ENCODE peak calls at places on chromosomes 5 and 9, in eight cellular contexts. S, Q, N, M, Z, V, I and K are unnamed samples.

GRCh38 chr5:124824637-124825158 is 78.3 kb upstream of the ZNF608 start:
- DNase-seq in S (peak), Q (no peak), N (no peak), M (no peak), Z (peak), V (peak), I (no peak), K (peak)

GRCh38 chr5:126066795-126067321 is 356.4 kb upstream of the GRAMD2B start:
- DNase-seq in S (no peak), Q (no peak), N (no peak), M (no peak), Z (no peak), V (no peak), I (no peak), K (no peak)

GRCh38 chr5:146218163-146218562 is 14.8 kb downstream of the RBM27 start:
- DNase-seq in S (no peak), Q (no peak), N (no peak), M (no peak), Z (no peak), V (no peak), I (no peak), K (no peak)

GRCh38 chr5:173308226-173308625 is 20.0 kb downstream of the STC2 start:
- DNase-seq in S (no peak), Q (no peak), N (no peak), M (no peak), Z (no peak), V (no peak), I (no peak), K (no peak)

GRCh38 chr5:66169534-66169933 is 25.4 kb downstream of the SREK1 start:
- DNase-seq in S (no peak), Q (no peak), N (no peak), M (no peak), Z (no peak), V (peak), I (no peak), K (no peak)

GRCh38 chr5:131749138-131749537 is 47.7 kb downstream of the FNIP1 start:
- DNase-seq in S (peak), Q (no peak), N (no peak), M (no peak), Z (peak), V (peak), I (peak), K (no peak)

GRCh38 chr5:9927106-9927505 is 297.0 kb upstream of the TAS2R1 start:
- DNase-seq in S (no peak), Q (no peak), N (no peak), M (no peak), Z (peak), V (peak), I (no peak), K (no peak)

GRCh38 chr5:66958126-66958983 is 238.2 kb downstream of the CD180 start:
- DNase-seq in S (peak), Q (no peak), N (no peak), M (no peak), Z (peak), V (peak), I (no peak), K (no peak)

GRCh38 chr5:154202379-154203260 is 12.1 kb downstream of the GALNT10 start:
- DNase-seq in S (no peak), Q (no peak), N (peak), M (no peak), Z (no peak), V (no peak), I (no peak), K (no peak)

GRCh38 chr9:88776717-88777497 is 214.4 kb upstream of the S1PR3 start:
- DNase-seq in S (peak), Q (peak), N (no peak), M (no peak), Z (peak), V (peak), I (peak), K (peak)

GRCh38 chr5:159341914-159342313 is 11.6 kb upstream of the IL12B start:
- DNase-seq in S (peak), Q (no peak), N (peak), M (no peak), Z (peak), V (peak), I (peak), K (peak)

GRCh38 chr9:89878687-89879086 is 273.9 kb downstream of the GADD45G start:
- DNase-seq in S (no peak), Q (peak), N (peak), M (peak), Z (peak), V (no peak), I (peak), K (no peak)

GRCh38 chr5:74056789-74057164 is 430.8 kb downstream of the ARHGEF28 start:
- DNase-seq in S (peak), Q (no peak), N (no peak), M (no peak), Z (peak), V (peak), I (no peak), K (no peak)

DNA sequence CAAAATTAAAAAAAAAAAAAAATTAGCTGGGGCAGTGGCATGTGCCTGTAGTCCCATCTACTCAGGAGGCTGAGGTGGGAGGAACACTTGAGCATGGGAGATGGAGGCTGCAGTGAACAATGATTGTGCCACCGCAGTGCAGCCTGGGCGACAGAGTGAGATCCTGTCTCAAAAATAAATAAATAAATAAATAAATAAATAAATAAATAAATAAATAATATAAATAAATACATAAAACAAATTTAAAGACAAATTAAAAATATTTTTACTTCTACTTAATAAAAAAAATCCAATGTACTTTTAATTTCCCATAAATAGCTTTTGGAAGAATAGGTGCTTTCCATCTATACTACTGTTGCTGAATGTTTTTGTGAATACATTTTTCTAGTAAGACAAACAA is 598.4 kb upstream of the EDIL3 start:
- DNase-seq in S (no peak), Q (no peak), N (no peak), M (no peak), Z (no peak), V (no peak), I (no peak), K (no peak)
- TF ChIP-seq CTCF in S (no peak), Q (no peak), N (no peak), M (no peak), Z (no peak), V (no peak), I (no peak), K (no peak)

GRCh38 chr5:33763435-33763834 is 128.4 kb downstream of the ADAMTS12 start:
- DNase-seq in S (no peak), Q (no peak), N (no peak), M (no peak), Z (no peak), V (no peak), I (no peak), K (no peak)

GRCh38 chr5:33766023-33766422 is 125.8 kb downstream of the ADAMTS12 start:
- DNase-seq in S (no peak), Q (no peak), N (no peak), M (no peak), Z (no peak), V (no peak), I (no peak), K (no peak)

GRCh38 chr5:33761139-33761538 is 130.7 kb downstream of the ADAMTS12 start:
- DNase-seq in S (no peak), Q (no peak), N (no peak), M (no peak), Z (peak), V (no peak), I (peak), K (no peak)

GRCh38 chr5:33764786-33765185 is 127.0 kb downstream of the ADAMTS12 start:
- DNase-seq in S (no peak), Q (no peak), N (no peak), M (no peak), Z (no peak), V (no peak), I (no peak), K (no peak)

DNA sequence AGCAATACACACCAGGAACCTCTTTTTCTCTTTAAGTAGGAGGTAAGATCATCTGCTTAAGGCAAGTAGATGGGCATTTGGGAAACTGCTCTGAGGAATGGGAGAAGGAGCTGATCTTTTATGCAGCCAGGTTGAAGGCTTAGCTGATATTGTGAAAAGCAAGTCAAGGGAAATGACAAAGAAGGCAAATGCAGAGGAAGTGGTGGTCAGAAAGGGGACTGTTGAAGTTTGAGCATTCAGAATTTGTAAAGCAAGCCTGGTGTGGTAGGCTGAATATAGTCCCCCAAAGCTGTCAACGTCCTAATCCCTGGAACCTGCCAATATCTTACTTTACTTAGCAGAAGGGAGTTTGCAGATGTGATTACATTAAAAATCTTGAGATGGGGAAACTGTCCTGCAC is 128.9 kb downstream of the ADAMTS12 start:
- DNase-seq in S (no peak), Q (no peak), N (no peak), M (no peak), Z (no peak), V (no peak), I (no peak), K (no peak)
- H3K4me3 ChIP-seq in S (no peak), Q (no peak), N (no peak), M (no peak), Z (no peak), V (no peak), I (no peak), K (no peak)

GRCh38 chr9:79711874-79712273 is 140.1 kb downstream of the TLE4 start:
- DNase-seq in S (no peak), Q (no peak), N (no peak), M (no peak), Z (no peak), V (no peak), I (no peak), K (no peak)
- TF ChIP-seq CTCF in S (no peak), Q (no peak), N (no peak), M (no peak), Z (no peak), V (no peak), I (no peak), K (no peak)

GRCh38 chr9:114855488-114855887 is 49.6 kb upstream of the TNFSF15 start:
- DNase-seq in S (no peak), Q (no peak), N (no peak), M (no peak), Z (peak), V (no peak), I (no peak), K (no peak)
- H3K4me3 ChIP-seq in S (no peak), Q (no peak), N (no peak), M (no peak), Z (no peak), V (no peak), I (no peak), K (no peak)

GRCh38 chr9:94157408-94157801 is 73.1 kb downstream of the PTPDC1 start:
- DNase-seq in S (no peak), Q (no peak), N (no peak), M (no peak), Z (no peak), V (no peak), I (no peak), K (no peak)

GRCh38 chr9:94159069-94159915 is 75.0 kb downstream of the PTPDC1 start:
- DNase-seq in S (no peak), Q (no peak), N (no peak), M (no peak), Z (no peak), V (no peak), I (peak), K (no peak)

GRCh38 chr9:94156549-94157407 is 72.5 kb downstream of the PTPDC1 start:
- DNase-seq in S (peak), Q (peak), N (peak), M (no peak), Z (peak), V (peak), I (peak), K (no peak)

GRCh38 chr9:94161673-94162072 is 77.4 kb downstream of the PTPDC1 start:
- DNase-seq in S (no peak), Q (no peak), N (no peak), M (no peak), Z (no peak), V (no peak), I (no peak), K (no peak)

GRCh38 chr9:94160594-94161501 is 76.6 kb downstream of the PTPDC1 start:
- DNase-seq in S (no peak), Q (no peak), N (no peak), M (no peak), Z (no peak), V (no peak), I (peak), K (no peak)
- TF ChIP-seq CTCF in S (no peak), Q (no peak), N (no peak), M (no peak), Z (peak), V (peak), I (peak), K (no peak)

GRCh38 chr9:5610491-5610890 is 18.4 kb upstream of the RIC1 start:
- DNase-seq in S (no peak), Q (no peak), N (no peak), M (no peak), Z (no peak), V (no peak), I (no peak), K (no peak)

GRCh38 chr9:5612187-5612535 is 16.7 kb upstream of the RIC1 start:
- DNase-seq in S (no peak), Q (no peak), N (no peak), M (no peak), Z (no peak), V (no peak), I (no peak), K (no peak)

GRCh38 chr9:5614192-5614591 is 14.7 kb upstream of the RIC1 start:
- DNase-seq in S (no peak), Q (no peak), N (no peak), M (no peak), Z (no peak), V (no peak), I (no peak), K (no peak)

GRCh38 chr9:5611321-5612186 is 17.4 kb upstream of the RIC1 start:
- DNase-seq in S (no peak), Q (no peak), N (no peak), M (no peak), Z (no peak), V (no peak), I (no peak), K (peak)

GRCh38 chr9:5608298-5609254 is 20.3 kb upstream of the RIC1 start:
- DNase-seq in S (peak), Q (no peak), N (no peak), M (no peak), Z (peak), V (no peak), I (no peak), K (no peak)
- H3K4me3 ChIP-seq in S (peak), Q (no peak), N (peak), M (peak), Z (peak), V (no peak), I (peak), K (no peak)